ENCODE peak calls at places on chromosomes 4 and X, in five cellular contexts. One of them, this sample, is unnamed.
A peak's percentile ranks its signal among the peaks of the same experiment; 100 is the strongest.

GRCh38 chrX:118188977-118189376 is 72.4 kb upstream of the KLHL13 start:
- DNase-seq in MM.1S: no peak
- DNase-seq in GM23248: no peak
- DNase-seq in GM23338: no peak
- DNase-seq in hepatocyte: no peak
- DNase-seq in this sample: no peak

GRCh38 chr4:52838729-52839722 is 23.1 kb upstream of the RASL11B start:
- DNase-seq in GM23338: no peak
- DNase-seq in hepatocyte: no peak
- DNase-seq in GM23248: no peak
- DNase-seq in MM.1S: no peak
- DNase-seq in this sample: no peak

GRCh38 chrX:102154218-102154860 is 1.4 kb downstream of the BEX5 start:
- DNase-seq in MM.1S: peak; percentile 8
- DNase-seq in hepatocyte: no peak
- DNase-seq in GM23338: peak; percentile 64
- DNase-seq in GM23248: no peak
- DNase-seq in this sample: peak; percentile 31

GRCh38 chr4:146654648-146654975 is 15.9 kb downstream of the POU4F2 start:
- DNase-seq in MM.1S: no peak
- DNase-seq in hepatocyte: no peak
- DNase-seq in GM23248: no peak
- DNase-seq in GM23338: no peak
- DNase-seq in this sample: no peak

GRCh38 chr4:8227771-8228318 is 28.8 kb downstream of the SH3TC1 start:
- DNase-seq in hepatocyte: no peak
- DNase-seq in GM23338: no peak
- DNase-seq in GM23248: no peak
- DNase-seq in MM.1S: no peak
- DNase-seq in this sample: no peak

GRCh38 chrX:119655125-119655524 is 37.8 kb downstream of the SEPTIN6 start:
- DNase-seq in GM23338: no peak
- DNase-seq in GM23248: peak; percentile 87
- DNase-seq in hepatocyte: peak; percentile 64
- DNase-seq in MM.1S: no peak
- DNase-seq in this sample: no peak

GRCh38 chrX:14922437-14922836 is 49.2 kb downstream of the MOSPD2 start:
- DNase-seq in hepatocyte: peak; percentile 28
- DNase-seq in MM.1S: no peak
- DNase-seq in GM23248: peak; percentile 88
- DNase-seq in GM23338: no peak
- DNase-seq in this sample: no peak

GRCh38 chr4:40182979-40183378 is 13.9 kb upstream of the RHOH start:
- DNase-seq in GM23248: no peak
- DNase-seq in GM23338: no peak
- DNase-seq in hepatocyte: no peak
- DNase-seq in MM.1S: no peak
- DNase-seq in this sample: no peak

GRCh38 chr4:159159611-159160010 is 56.7 kb downstream of the RAPGEF2 start:
- DNase-seq in GM23338: no peak
- DNase-seq in MM.1S: no peak
- DNase-seq in GM23248: no peak
- DNase-seq in hepatocyte: no peak
- DNase-seq in this sample: no peak

GRCh38 chr4:93828830-93829530 is 427 bp downstream of the ATOH1 start:
- DNase-seq in hepatocyte: peak; percentile 30
- DNase-seq in MM.1S: peak; percentile 42
- DNase-seq in GM23338: peak; percentile 82
- DNase-seq in GM23248: peak; percentile 24
- DNase-seq in this sample: peak; percentile 67

GRCh38 chr4:80017125-80017854 is 55.7 kb downstream of the ANTXR2 start:
- DNase-seq in GM23338: no peak
- DNase-seq in GM23248: peak; percentile 83
- DNase-seq in hepatocyte: no peak
- DNase-seq in MM.1S: peak; percentile 80
- DNase-seq in this sample: no peak

GRCh38 chr4:43316813-43317212 is 424.3 kb downstream of the GRXCR1 start:
- DNase-seq in GM23338: no peak
- DNase-seq in MM.1S: no peak
- DNase-seq in GM23248: peak; percentile 27
- DNase-seq in hepatocyte: no peak
- DNase-seq in this sample: no peak

GRCh38 chrX:13489451-13489850 is 80.0 kb upstream of the EGFL6 start:
- DNase-seq in GM23248: peak; percentile 82
- DNase-seq in GM23338: no peak
- DNase-seq in MM.1S: no peak
- DNase-seq in hepatocyte: no peak
- DNase-seq in this sample: no peak

GRCh38 chrX:126982158-126982557 is 162.6 kb downstream of the PRR32 start:
- DNase-seq in GM23338: no peak
- DNase-seq in MM.1S: peak; percentile 73
- DNase-seq in hepatocyte: no peak
- DNase-seq in GM23248: no peak
- DNase-seq in this sample: no peak

GRCh38 chrX:70398899-70399298 is 24.2 kb upstream of the GDPD2 start:
- DNase-seq in GM23338: no peak
- DNase-seq in MM.1S: no peak
- DNase-seq in GM23248: peak; percentile 2
- DNase-seq in hepatocyte: no peak
- DNase-seq in this sample: no peak

GRCh38 chrX:124212622-124213021 is 119.8 kb upstream of the TEX13D start:
- DNase-seq in hepatocyte: no peak
- DNase-seq in GM23338: no peak
- DNase-seq in MM.1S: peak; percentile 84
- DNase-seq in GM23248: no peak
- DNase-seq in this sample: no peak

GRCh38 chr4:9999956-10000551 is 21.2 kb downstream of the SLC2A9 start:
- DNase-seq in GM23248: no peak
- DNase-seq in GM23338: no peak
- DNase-seq in hepatocyte: no peak
- DNase-seq in MM.1S: no peak
- DNase-seq in this sample: no peak

GRCh38 chr4:42344260-42344659 is 53.0 kb upstream of the SHISA3 start:
- DNase-seq in MM.1S: no peak
- DNase-seq in GM23338: no peak
- DNase-seq in hepatocyte: no peak
- DNase-seq in GM23248: no peak
- DNase-seq in this sample: no peak

GRCh38 chrX:11188664-11189063 is 77.5 kb downstream of the HCCS start:
- DNase-seq in GM23338: no peak
- DNase-seq in MM.1S: no peak
- DNase-seq in GM23248: peak; percentile 58
- DNase-seq in hepatocyte: no peak
- DNase-seq in this sample: no peak

GRCh38 chr4:41839945-41840854 is 91.7 kb upstream of the PHOX2B start:
- DNase-seq in MM.1S: no peak
- DNase-seq in GM23248: no peak
- DNase-seq in hepatocyte: no peak
- DNase-seq in GM23338: no peak
- DNase-seq in this sample: no peak

GRCh38 chr4:113461281-113461680 is 300.3 kb downstream of the CAMK2D start:
- DNase-seq in GM23248: no peak
- DNase-seq in GM23338: no peak
- DNase-seq in MM.1S: no peak
- DNase-seq in hepatocyte: no peak
- DNase-seq in this sample: no peak

GRCh38 chr4:86972997-86973396 is 38.2 kb downstream of the AFF1 start:
- DNase-seq in hepatocyte: peak; percentile 26
- DNase-seq in GM23338: peak; percentile 52
- DNase-seq in GM23248: no peak
- DNase-seq in MM.1S: no peak
- DNase-seq in this sample: no peak

GRCh38 chr4:187666634-187667033 is 328.9 kb upstream of the ZFP42 start:
- DNase-seq in hepatocyte: peak; percentile 11
- DNase-seq in GM23248: peak; percentile 1
- DNase-seq in GM23338: no peak
- DNase-seq in MM.1S: no peak
- DNase-seq in this sample: peak; percentile 9

GRCh38 chr4:37666625-37667071 is 19.5 kb downstream of the RELL1 start:
- DNase-seq in MM.1S: no peak
- DNase-seq in GM23248: peak; percentile 95
- DNase-seq in hepatocyte: peak; percentile 84
- DNase-seq in GM23338: peak; percentile 22
- DNase-seq in this sample: no peak

GRCh38 chr4:22897520-22898108 is 204.9 kb downstream of the GBA3 start:
- DNase-seq in MM.1S: peak; percentile 27
- DNase-seq in GM23248: peak; percentile 29
- DNase-seq in GM23338: peak; percentile 67
- DNase-seq in hepatocyte: peak; percentile 57
- DNase-seq in this sample: peak; percentile 39

GRCh38 chrX:34656842-34657780 is at the start of gene TMEM47:
- DNase-seq in GM23338: peak; percentile 87
- DNase-seq in hepatocyte: peak; percentile 93
- DNase-seq in GM23248: peak; percentile 84
- DNase-seq in MM.1S: no peak
- DNase-seq in this sample: peak; percentile 98

GRCh38 chr4:139746430-139746829 is 80.8 kb downstream of the MGST2 start:
- DNase-seq in GM23338: peak; percentile 25
- DNase-seq in GM23248: no peak
- DNase-seq in MM.1S: no peak
- DNase-seq in hepatocyte: peak; percentile 28
- DNase-seq in this sample: peak; percentile 56

DNA sequence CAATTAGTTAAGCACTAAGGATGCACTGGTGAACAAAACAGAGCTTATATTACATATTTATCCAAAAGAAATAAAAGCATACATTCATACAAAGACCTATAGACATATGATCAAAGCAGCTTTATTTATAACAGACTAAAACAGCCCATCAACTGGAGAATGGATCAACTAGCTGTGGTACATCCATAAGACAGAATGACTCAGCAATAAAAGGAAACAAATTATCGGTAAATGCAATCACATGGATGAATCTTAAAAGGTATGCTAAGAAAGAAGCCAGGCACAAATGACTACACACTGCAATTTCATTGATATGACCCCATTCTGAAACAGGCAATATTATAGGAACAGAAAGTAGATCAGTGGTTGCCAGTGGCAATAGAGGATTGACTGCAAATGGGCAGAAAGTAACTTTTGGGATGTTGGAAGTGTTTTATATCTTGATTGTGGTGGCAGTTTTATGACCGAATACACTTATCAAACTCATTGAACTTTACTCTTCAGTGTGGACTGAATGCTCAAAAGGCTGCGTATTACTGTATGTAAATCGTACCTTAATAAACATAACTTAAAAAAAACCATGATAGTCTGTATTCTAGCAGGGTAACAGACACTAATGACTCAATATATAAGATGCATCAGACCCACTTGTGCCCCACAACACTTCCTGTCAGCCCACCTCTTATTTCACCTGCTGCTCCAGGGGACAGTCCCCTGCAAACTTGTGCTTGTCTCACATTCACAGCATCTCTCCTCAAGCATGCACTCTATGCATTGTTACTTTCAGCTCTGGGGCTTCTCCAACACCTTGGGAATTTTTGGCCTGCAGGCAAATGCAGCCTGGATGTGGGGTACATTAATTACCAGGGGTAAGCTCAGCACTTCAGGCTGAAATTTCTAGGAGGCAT is 59.1 kb downstream of the MID1IP1 start:
- DNase-seq in GM23248: no peak
- DNase-seq in MM.1S: no peak
- DNase-seq in GM23338: no peak
- DNase-seq in hepatocyte: no peak
- DNase-seq in this sample: no peak
- TF ChIP-seq EZH2phosphoT487 in GM23248: no peak
- TF ChIP-seq EZH2phosphoT487 in MM.1S: no peak
- TF ChIP-seq EZH2phosphoT487 in GM23338: no peak
- TF ChIP-seq EZH2phosphoT487 in hepatocyte: no peak
- TF ChIP-seq EZH2phosphoT487 in this sample: no peak

GRCh38 chr4:152997771-152998487 is 61.8 kb downstream of the FHDC1 start:
- DNase-seq in GM23248: no peak
- DNase-seq in hepatocyte: peak; percentile 41
- DNase-seq in MM.1S: no peak
- DNase-seq in GM23338: no peak
- DNase-seq in this sample: no peak

GRCh38 chr4:152996672-152997071 is 60.5 kb downstream of the FHDC1 start:
- DNase-seq in GM23248: no peak
- DNase-seq in GM23338: no peak
- DNase-seq in MM.1S: no peak
- DNase-seq in hepatocyte: no peak
- DNase-seq in this sample: no peak

GRCh38 chr4:152996101-152996500 is 60.0 kb downstream of the FHDC1 start:
- DNase-seq in GM23338: no peak
- DNase-seq in MM.1S: no peak
- DNase-seq in GM23248: no peak
- DNase-seq in hepatocyte: no peak
- DNase-seq in this sample: no peak

GRCh38 chr4:152998861-152999260 is 62.7 kb downstream of the FHDC1 start:
- DNase-seq in MM.1S: no peak
- DNase-seq in hepatocyte: no peak
- DNase-seq in GM23338: no peak
- DNase-seq in GM23248: no peak
- DNase-seq in this sample: no peak

DNA sequence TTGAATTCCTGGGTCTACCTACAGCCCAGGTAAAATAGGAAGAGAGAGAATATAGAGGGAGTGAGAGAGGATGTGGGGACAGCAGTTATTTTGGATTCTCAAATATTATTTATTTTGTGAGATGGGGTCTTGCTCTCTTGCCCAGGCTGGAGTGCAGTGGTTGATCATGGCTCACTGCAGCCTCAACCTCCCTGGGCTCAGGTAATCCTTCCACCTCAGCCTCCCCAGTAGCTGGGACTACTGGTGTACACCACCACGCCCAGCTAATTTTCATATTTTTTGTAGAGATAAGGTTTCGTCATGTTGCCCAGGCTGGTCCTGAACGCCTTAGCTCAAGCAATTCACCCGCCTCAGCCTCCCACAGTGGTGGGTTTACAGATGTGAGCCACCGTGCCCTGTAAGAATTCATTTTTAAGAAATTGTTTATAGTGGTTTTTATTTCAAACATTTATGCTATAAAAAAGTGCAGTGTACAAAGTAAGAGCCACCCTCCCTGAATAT is 61.2 kb downstream of the FHDC1 start:
- DNase-seq in MM.1S: no peak
- DNase-seq in hepatocyte: no peak
- DNase-seq in GM23248: no peak
- DNase-seq in GM23338: no peak
- DNase-seq in this sample: no peak
- TF ChIP-seq EZH2 in MM.1S: no peak
- TF ChIP-seq EZH2 in hepatocyte: no peak
- TF ChIP-seq EZH2 in GM23248: no peak
- TF ChIP-seq EZH2 in GM23338: no peak
- TF ChIP-seq EZH2 in this sample: no peak

DNA sequence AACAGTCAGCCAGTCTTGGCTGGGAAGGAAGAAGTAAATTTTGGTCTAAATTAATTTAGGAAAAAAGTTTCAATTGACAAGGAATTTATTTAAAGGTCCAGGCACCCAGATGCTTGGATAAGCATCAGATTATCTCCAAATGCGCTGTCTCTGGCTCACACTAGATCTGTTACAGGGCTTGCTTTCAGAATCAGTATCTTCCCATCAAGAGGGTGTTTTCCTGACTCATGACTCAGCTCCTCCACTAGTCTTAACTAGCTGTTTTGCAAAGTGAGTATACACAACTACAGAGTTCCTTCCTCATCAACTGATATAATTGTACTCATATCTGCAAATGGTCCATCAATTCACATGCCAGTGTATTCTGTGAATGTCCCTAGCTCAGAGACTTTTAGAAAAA is 482.1 kb upstream of the CPEB2 start:
- DNase-seq in hepatocyte: peak; percentile 7
- DNase-seq in GM23248: no peak
- DNase-seq in GM23338: no peak
- DNase-seq in MM.1S: no peak
- DNase-seq in this sample: no peak
- TF ChIP-seq EZH2phosphoT487 in hepatocyte: no peak
- TF ChIP-seq EZH2phosphoT487 in GM23248: no peak
- TF ChIP-seq EZH2phosphoT487 in GM23338: no peak
- TF ChIP-seq EZH2phosphoT487 in MM.1S: no peak
- TF ChIP-seq EZH2phosphoT487 in this sample: no peak

GRCh38 chr4:54096563-54096962 is 3.4 kb upstream of the GSX2 start:
- DNase-seq in GM23248: no peak
- DNase-seq in hepatocyte: no peak
- DNase-seq in GM23338: peak; percentile 78
- DNase-seq in MM.1S: no peak
- DNase-seq in this sample: peak; percentile 5
- TF ChIP-seq EZH2 in GM23248: no peak
- TF ChIP-seq EZH2 in hepatocyte: peak; percentile 54
- TF ChIP-seq EZH2 in GM23338: no peak
- TF ChIP-seq EZH2 in MM.1S: no peak
- TF ChIP-seq EZH2 in this sample: peak; percentile 71

This sample was measured in neural progenitor cell.